ENCODE peak calls at places on chromosomes 2 and 18, in seven cellular contexts. T, C, X, W, Q, I and Z are unnamed samples.

GRCh38 chr2:149143734-149144133 is 105.2 kb downstream of the LYPD6B start:
- DNase-seq in I (no peak), C (no peak), X (no peak), T (no peak), Q (no peak), W (no peak), Z (no peak)

GRCh38 chr2:181393472-181393871 is 63.7 kb upstream of the ITGA4 start:
- DNase-seq in I (no peak), X (no peak), T (no peak), Q (no peak), C (no peak), W (no peak), Z (no peak)

GRCh38 chr18:79943608-79944125 is 7.8 kb downstream of the SLC66A2 start:
- DNase-seq in C (no peak), T (no peak), X (no peak), I (no peak), Q (no peak), W (no peak), Z (peak; percentile 17)

GRCh38 chr2:130251520-130251864 is 53.3 kb upstream of the TUBA3E start:
- DNase-seq in X (no peak), T (no peak), I (no peak), Q (no peak), W (no peak), C (no peak), Z (no peak)

GRCh38 chr18:31040982-31041345 is 1.6 kb downstream of the DSC3 start:
- DNase-seq in T (no peak), X (no peak), I (peak; percentile 28), C (no peak), W (no peak), Q (no peak), Z (no peak)

GRCh38 chr2:143489135-143489534 is 359.9 kb downstream of the ARHGAP15 start:
- DNase-seq in C (no peak), I (no peak), W (no peak), T (no peak), X (no peak), Q (no peak), Z (no peak)

GRCh38 chr18:62325806-62326645 is 916 bp downstream of the TNFRSF11A start:
- DNase-seq in Q (no peak), T (no peak), W (no peak), I (no peak), C (no peak), X (peak; percentile 16), Z (peak; percentile 34)

GRCh38 chr2:113133696-113134558 is 6.5 kb downstream of the IL1RN start:
- DNase-seq in T (no peak), W (no peak), I (peak; percentile 36), C (no peak), X (no peak), Q (no peak), Z (no peak)

GRCh38 chr2:144201868-144202468 is 318.0 kb downstream of the ZEB2 start:
- DNase-seq in W (no peak), T (no peak), I (no peak), C (no peak), Q (no peak), X (no peak), Z (no peak)

GRCh38 chr2:121454549-121455090 is 76.1 kb upstream of the RNU4ATAC start:
- DNase-seq in I (no peak), C (no peak), Q (no peak), W (no peak), X (no peak), T (no peak), Z (no peak)

GRCh38 chr2:121455438-121455837 is 75.2 kb upstream of the RNU4ATAC start:
- DNase-seq in T (no peak), C (no peak), Q (no peak), I (no peak), X (no peak), W (no peak), Z (no peak)

GRCh38 chr2:121451373-121451772 is 79.3 kb upstream of the RNU4ATAC start:
- DNase-seq in I (no peak), W (no peak), C (no peak), T (no peak), Q (no peak), X (no peak), Z (no peak)

DNA sequence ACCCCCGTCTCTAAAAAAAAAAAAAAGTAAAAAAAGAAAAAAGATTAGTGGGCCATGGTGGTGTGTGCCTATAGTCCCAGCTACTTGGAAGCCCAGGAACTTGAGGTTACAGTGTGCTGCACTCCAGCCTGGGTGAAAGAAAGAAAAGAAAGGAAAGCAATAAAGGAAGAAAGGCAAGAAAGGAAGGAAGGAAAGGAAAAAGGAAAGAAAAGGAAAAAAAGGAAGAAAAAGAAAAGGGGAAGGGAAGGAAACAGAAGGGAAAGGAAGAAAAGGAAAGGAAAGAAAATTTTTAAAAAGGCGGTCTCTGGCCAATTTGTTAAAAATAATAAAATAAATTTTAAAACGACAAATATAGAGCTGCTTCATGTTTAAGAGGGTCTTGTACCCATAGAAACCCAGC is 74.4 kb upstream of the RNU4ATAC start:
- DNase-seq in Q (no peak), C (no peak), I (no peak), W (no peak), X (no peak), T (no peak), Z (no peak)
- H3K36me3 ChIP-seq in Q (peaks cover 3% of the 10 kb centered on the region), C (peaks cover 100% of the 10 kb centered on the region), I (no peaks in the 10 kb centered on the region), W (no peaks in the 10 kb centered on the region), X (peaks cover 59% of the 10 kb centered on the region), T (no peaks in the 10 kb centered on the region), Z (peaks cover 12% of the 10 kb centered on the region)

GRCh38 chr18:57432118-57432517 is 3.1 kb upstream of the ONECUT2 start:
- DNase-seq in Q (no peak), T (no peak), I (no peak), W (no peak), C (no peak), X (no peak), Z (no peak)

GRCh38 chr18:57434536-57435494 is at the start of gene ONECUT2:
- DNase-seq in W (peak; percentile 95), Q (peak; percentile 92), X (peak; percentile 97), I (peak; percentile 97), T (peak; percentile 95), C (peak; percentile 90), Z (peak; percentile 93)

GRCh38 chr18:57432765-57433400 is 2.3 kb upstream of the ONECUT2 start:
- DNase-seq in I (no peak), T (no peak), Q (no peak), W (no peak), C (no peak), X (no peak), Z (no peak)

GRCh38 chr18:57434177-57434535 is 1.0 kb upstream of the ONECUT2 start:
- DNase-seq in T (no peak), W (no peak), X (no peak), Q (no peak), C (no peak), I (no peak), Z (no peak)

DNA sequence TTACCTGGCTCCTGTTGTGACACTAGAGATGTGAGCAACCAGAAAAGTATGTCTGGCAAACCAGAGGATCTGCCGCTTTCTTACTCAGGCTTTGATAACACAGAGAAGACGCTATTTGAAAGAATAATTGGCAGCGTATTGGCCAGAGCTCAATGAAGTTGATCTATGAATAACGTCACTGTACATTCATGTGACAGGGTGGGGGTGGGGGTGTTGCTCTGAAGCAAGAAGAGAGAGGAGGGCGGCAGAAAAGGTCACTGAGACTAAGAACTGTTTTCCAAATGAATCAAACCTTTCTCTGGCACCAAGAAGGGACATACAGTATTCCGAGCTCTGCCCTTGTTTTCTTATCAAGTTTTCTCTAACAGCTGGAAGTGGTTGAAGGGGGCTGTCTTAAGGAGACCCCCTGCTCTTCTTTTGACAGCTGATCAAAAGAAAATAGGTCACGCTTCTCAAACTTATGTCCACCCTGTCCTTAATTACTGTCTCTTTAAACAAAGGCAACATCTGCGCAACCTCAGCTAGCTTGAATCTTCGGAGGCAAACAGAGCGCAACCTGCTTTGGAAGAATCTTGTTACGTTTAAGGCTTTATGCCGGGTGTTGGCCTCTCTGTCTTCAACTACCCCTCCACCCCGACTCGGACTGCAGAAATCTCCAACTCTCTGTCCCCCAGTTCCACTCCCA is 1.5 kb upstream of the ONECUT2 start:
- DNase-seq in W (no peak), Q (no peak), I (no peak), T (no peak), C (no peak), X (peak; percentile 8), Z (no peak)
- H3K4me3 ChIP-seq in W (no peak overlapping the region), Q (no peak overlapping the region), I (no peak overlapping the region), T (no peak overlapping the region), C (no peak overlapping the region), X (peak overlapping the region; percentile 66), Z (no peak overlapping the region)

DNA sequence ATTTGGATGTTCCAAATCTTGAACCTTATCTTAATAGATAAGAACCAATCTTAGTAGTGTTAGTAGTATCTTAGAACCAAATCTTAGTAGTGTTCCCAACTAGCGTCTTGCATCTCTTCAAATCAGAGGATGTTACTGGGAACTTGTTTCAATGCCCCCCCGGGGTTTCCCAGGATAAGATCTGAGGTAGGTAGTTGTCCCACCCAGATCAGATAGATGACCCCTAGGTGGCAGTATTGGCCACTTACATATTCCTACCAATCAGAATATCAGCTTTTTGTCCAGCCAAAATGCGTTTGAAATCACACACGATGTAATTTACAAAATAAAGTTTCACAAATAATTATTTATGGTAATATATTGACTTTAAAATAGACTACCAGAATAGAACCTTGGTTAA is 314.8 kb downstream of the MBD2 start:
- DNase-seq in Q (no peak), W (no peak), I (no peak), X (peak; percentile 28), T (no peak), C (no peak), Z (no peak)
- TF ChIP-seq CTCF in Q (peak; percentile 14), W (no peak), I (no peak), X (no peak), T (no peak), C (no peak), Z (no peak)

GRCh38 chr2:215382011-215382410 is 53.9 kb downstream of the FN1 start:
- DNase-seq in C (no peak), Q (no peak), T (no peak), I (no peak), W (no peak), X (no peak), Z (no peak)
- H3K36me3 ChIP-seq in C (peaks cover 100% of the 10 kb centered on the region), Q (no peaks in the 10 kb centered on the region), T (no peaks in the 10 kb centered on the region), I (peaks cover 14% of the 10 kb centered on the region), W (no peaks in the 10 kb centered on the region), X (no peaks in the 10 kb centered on the region), Z (peaks cover 10% of the 10 kb centered on the region)

GRCh38 chr2:37454851-37455762 is 110.7 kb downstream of the QPCT start:
- DNase-seq in I (no peak), C (no peak), Q (no peak), W (no peak), T (no peak), X (no peak), Z (no peak)
- H3K4me3 ChIP-seq in I (no peak overlapping the region), C (no peak overlapping the region), Q (no peak overlapping the region), W (no peak overlapping the region), T (no peak overlapping the region), X (no peak overlapping the region), Z (no peak overlapping the region)

DNA sequence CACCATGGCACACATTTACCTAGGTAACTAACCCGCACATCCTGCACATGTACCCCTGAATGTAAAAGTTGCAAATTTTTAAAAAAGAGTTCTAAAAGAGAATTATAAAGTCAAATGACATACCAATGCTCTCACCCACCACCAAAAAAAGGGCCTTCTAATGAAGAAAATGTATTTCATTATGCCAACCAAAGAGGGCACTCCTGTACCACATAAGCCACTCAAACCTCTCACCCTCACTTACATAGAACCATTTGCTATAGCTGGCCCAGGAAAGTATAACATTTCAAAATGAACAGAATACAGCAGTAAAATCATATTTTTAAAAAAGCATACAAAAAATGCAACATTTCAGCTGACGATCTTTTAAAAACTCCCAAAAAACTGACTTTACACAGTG is 241.5 kb upstream of the PKDCC start:
- DNase-seq in I (no peak), Q (no peak), W (no peak), X (no peak), T (no peak), C (no peak), Z (no peak)
- TF ChIP-seq CTCF in I (no peak), Q (no peak), W (no peak), X (no peak), T (no peak), C (no peak), Z (peak; percentile 46)